ENCODE peak calls at places on chromosome 11, in six cellular contexts. K is NCI-H774; W is posterior vena cava; F is stimulated activated CD4-positive, alpha-beta T cell treated with anti-CD3 and anti-CD28 coated beads, TNF-alpha, amount 100 ng/mL, for 1 hour; X is choroid plexus epithelial cell; L is heart right ventricle. N is an unnamed sample.

GRCh38 chr11:9735919-9736318 is 72.0 kb downstream of the SWAP70 start:
- DNase-seq in W (no peak), K (no peak), X (no peak), L (no peak), F (no peak), N (no peak)

GRCh38 chr11:9748361-9748970 is 84.6 kb downstream of the SWAP70 start:
- DNase-seq in L (peak; percentile 63), X (peak; percentile 87), W (no peak), K (no peak), F (no peak), N (peak; percentile 88)

GRCh38 chr11:44894217-44894617 is 56.5 kb downstream of the TP53I11 start:
- DNase-seq in X (peak; percentile 74), W (peak; percentile 90), K (peak; percentile 32), L (peak; percentile 73), F (peak; percentile 20), N (peak; percentile 89)

GRCh38 chr11:8959546-8960166 is 4.6 kb downstream of the TMEM9B start:
- DNase-seq in L (peak; percentile 60), X (peak; percentile 94), K (peak; percentile 7), W (no peak), F (no peak), N (peak; percentile 87)

GRCh38 chr11:27886765-27887328 is 186.6 kb upstream of the BDNF start:
- DNase-seq in F (no peak), W (no peak), K (no peak), X (no peak), L (no peak), N (no peak)

GRCh38 chr11:66317766-66318575 is 1.1 kb upstream of the CD248 start:
- DNase-seq in X (peak; percentile 97), K (no peak), F (no peak), W (no peak), L (peak; percentile 63), N (no peak)

GRCh38 chr11:61966673-61967176 is 709 bp downstream of the FTH1 start:
- DNase-seq in F (no peak), L (no peak), X (peak; percentile 55), W (no peak), K (no peak), N (peak; percentile 49)

GRCh38 chr11:2820976-2821375 is 64.6 kb downstream of the CDKN1C start:
- DNase-seq in K (no peak), X (no peak), W (peak; percentile 74), L (no peak), F (no peak), N (no peak)

GRCh38 chr11:133007020-133007584 is 525.2 kb downstream of the OPCML start:
- DNase-seq in W (no peak), X (no peak), K (no peak), L (no peak), F (no peak), N (no peak)

GRCh38 chr11:2888266-2888968 is 2.8 kb upstream of the CDKN1C start:
- DNase-seq in L (peak; percentile 94), W (peak; percentile 97), K (peak; percentile 69), F (peak; percentile 63), X (peak; percentile 92), N (peak; percentile 95)

GRCh38 chr11:67698247-67698646 is 23.8 kb upstream of the ALDH3B2 start:
- DNase-seq in X (peak; percentile 5), W (peak; percentile 32), K (no peak), L (no peak), F (no peak), N (no peak)

GRCh38 chr11:83510530-83511449 is 224.6 kb upstream of the CCDC90B start:
- DNase-seq in L (no peak), F (no peak), W (no peak), X (no peak), K (no peak), N (peak; percentile 6)

GRCh38 chr11:76773921-76774361 is 9.2 kb upstream of the TSKU start:
- DNase-seq in F (no peak), X (no peak), K (no peak), W (no peak), L (no peak), N (no peak)

GRCh38 chr11:33445761-33446161 is 188.6 kb downstream of the HIPK3 start:
- DNase-seq in K (no peak), X (peak; percentile 39), W (no peak), L (no peak), F (no peak), N (peak; percentile 28)

GRCh38 chr11:116073854-116074837 is 569.9 kb upstream of the CADM1 start:
- DNase-seq in K (peak; percentile 16), L (peak; percentile 45), W (no peak), F (no peak), X (peak; percentile 0), N (peak; percentile 77)

GRCh38 chr11:129643031-129643721 is 172.5 kb upstream of the TMEM45B start:
- DNase-seq in F (no peak), K (no peak), W (no peak), L (no peak), X (peak; percentile 65), N (no peak)

GRCh38 chr11:96143016-96143670 is 199.9 kb downstream of the MAML2 start:
- DNase-seq in F (no peak), X (peak; percentile 78), L (no peak), W (no peak), K (no peak), N (peak; percentile 55)

GRCh38 chr11:68206211-68206610 is 6.9 kb downstream of the KMT5B start:
- DNase-seq in X (peak; percentile 82), F (no peak), K (peak; percentile 26), W (no peak), L (no peak), N (peak; percentile 73)

GRCh38 chr11:110092577-110093406 is at the start of gene ZC3H12C:
- DNase-seq in X (peak; percentile 92), K (peak; percentile 82), L (peak; percentile 87), F (no peak), W (peak; percentile 91), N (peak; percentile 95)

GRCh38 chr11:859394-860131 is 16.9 kb downstream of the TSPAN4 start:
- DNase-seq in X (peak; percentile 97), K (peak; percentile 69), F (no peak), L (peak; percentile 79), W (peak; percentile 94), N (peak; percentile 89)